ENCODE peak calls at places on chromosomes 5 and 9, in eight cellular contexts. E is foreskin keratinocyte; K is brain microvascular endothelial cell; R is fibroblast of lung; O is astrocyte; Q is transverse colon; Z is tibial artery; I is CD8-positive, alpha-beta memory T cell. Y is an unnamed sample.

GRCh38 chr5:91296691-91297143 is 86.4 kb downstream of the ARRDC3 start:
- DNase-seq in E (no peak), K (no peak), R (peak), O (peak), Q (no peak), Z (peak), I (no peak), Y (peak)

GRCh38 chr5:71887680-71888079 is 168.6 kb downstream of the CARTPT start:
- DNase-seq in E (peak), K (peak), R (peak), O (peak), Q (no peak), Z (no peak), I (no peak), Y (peak)

GRCh38 chr9:3804148-3804547 is 278.3 kb upstream of the RFX3 start:
- DNase-seq in E (no peak), K (no peak), R (no peak), O (no peak), Q (no peak), Z (no peak), I (no peak), Y (no peak)

GRCh38 chr9:36210722-36211121 is 20.0 kb downstream of the CLTA start:
- DNase-seq in E (no peak), K (no peak), R (no peak), O (no peak), Q (no peak), Z (no peak), I (no peak), Y (no peak)

GRCh38 chr9:112556497-112557085 is 70.0 kb downstream of the KIAA1958 start:
- DNase-seq in E (peak), K (peak), R (peak), O (peak), Q (no peak), Z (no peak), I (no peak), Y (peak)

GRCh38 chr9:136430591-136431234 is 8.9 kb downstream of the INPP5E start:
- DNase-seq in E (no peak), K (no peak), R (no peak), O (no peak), Q (no peak), Z (no peak), I (no peak), Y (no peak)

GRCh38 chr9:91736311-91736710 is 213.7 kb downstream of the ROR2 start:
- DNase-seq in E (no peak), K (no peak), R (no peak), O (no peak), Q (no peak), Z (no peak), I (no peak), Y (no peak)

GRCh38 chr9:19181002-19181401 is 49.5 kb upstream of the DENND4C start:
- DNase-seq in E (no peak), K (no peak), R (no peak), O (no peak), Q (peak), Z (no peak), I (no peak), Y (no peak)

GRCh38 chr5:109468737-109469420 is 59.1 kb upstream of the PJA2 start:
- DNase-seq in E (peak), K (peak), R (peak), O (peak), Q (peak), Z (peak), I (peak), Y (peak)

GRCh38 chr9:71858102-71858798 is 52.7 kb downstream of the ABHD17B start:
- DNase-seq in E (no peak), K (no peak), R (no peak), O (no peak), Q (no peak), Z (no peak), I (no peak), Y (no peak)

GRCh38 chr9:71854811-71855210 is 56.2 kb downstream of the ABHD17B start:
- DNase-seq in E (no peak), K (no peak), R (no peak), O (no peak), Q (no peak), Z (no peak), I (no peak), Y (no peak)

GRCh38 chr9:71857159-71857558 is 53.8 kb downstream of the ABHD17B start:
- DNase-seq in E (no peak), K (no peak), R (no peak), O (no peak), Q (no peak), Z (no peak), I (no peak), Y (no peak)

GRCh38 chr9:71850996-71851395 is 60.0 kb downstream of the ABHD17B start:
- DNase-seq in E (no peak), K (no peak), R (no peak), O (no peak), Q (no peak), Z (no peak), I (no peak), Y (no peak)

GRCh38 chr9:71853084-71853483 is 57.9 kb downstream of the ABHD17B start:
- DNase-seq in E (no peak), K (no peak), R (no peak), O (no peak), Q (no peak), Z (no peak), I (no peak), Y (no peak)
- H3K27ac ChIP-seq in E (no peak), K (no peak), R (no peak), O (no peak), Q (no peak), Z (no peak), I (no peak), Y (no peak)

GRCh38 chr9:98318041-98318790 is 62.8 kb upstream of the TBC1D2 start:
- DNase-seq in E (no peak), K (no peak), R (no peak), O (no peak), Q (no peak), Z (no peak), I (no peak), Y (no peak)

GRCh38 chr9:98316445-98317133 is 61.1 kb upstream of the TBC1D2 start:
- DNase-seq in E (no peak), K (no peak), R (no peak), O (no peak), Q (no peak), Z (no peak), I (no peak), Y (no peak)

GRCh38 chr9:98315551-98316060 is 60.2 kb upstream of the TBC1D2 start:
- DNase-seq in E (peak), K (peak), R (peak), O (peak), Q (peak), Z (peak), I (peak), Y (peak)

GRCh38 chr9:98318834-98319478 is 63.5 kb upstream of the TBC1D2 start:
- DNase-seq in E (no peak), K (peak), R (peak), O (peak), Q (no peak), Z (no peak), I (no peak), Y (no peak)

GRCh38 chr9:98317134-98317857 is 61.8 kb upstream of the TBC1D2 start:
- DNase-seq in E (peak), K (peak), R (peak), O (peak), Q (no peak), Z (no peak), I (no peak), Y (no peak)
- H3K27ac ChIP-seq in E (no peak), K (peak), R (no peak), O (peak), Q (no peak), Z (no peak), I (no peak), Y (no peak)

GRCh38 chr9:10566853-10567252 is 45.9 kb downstream of the PTPRD start:
- DNase-seq in E (no peak), K (no peak), R (no peak), O (no peak), Q (no peak), Z (no peak), I (no peak), Y (no peak)

DNA sequence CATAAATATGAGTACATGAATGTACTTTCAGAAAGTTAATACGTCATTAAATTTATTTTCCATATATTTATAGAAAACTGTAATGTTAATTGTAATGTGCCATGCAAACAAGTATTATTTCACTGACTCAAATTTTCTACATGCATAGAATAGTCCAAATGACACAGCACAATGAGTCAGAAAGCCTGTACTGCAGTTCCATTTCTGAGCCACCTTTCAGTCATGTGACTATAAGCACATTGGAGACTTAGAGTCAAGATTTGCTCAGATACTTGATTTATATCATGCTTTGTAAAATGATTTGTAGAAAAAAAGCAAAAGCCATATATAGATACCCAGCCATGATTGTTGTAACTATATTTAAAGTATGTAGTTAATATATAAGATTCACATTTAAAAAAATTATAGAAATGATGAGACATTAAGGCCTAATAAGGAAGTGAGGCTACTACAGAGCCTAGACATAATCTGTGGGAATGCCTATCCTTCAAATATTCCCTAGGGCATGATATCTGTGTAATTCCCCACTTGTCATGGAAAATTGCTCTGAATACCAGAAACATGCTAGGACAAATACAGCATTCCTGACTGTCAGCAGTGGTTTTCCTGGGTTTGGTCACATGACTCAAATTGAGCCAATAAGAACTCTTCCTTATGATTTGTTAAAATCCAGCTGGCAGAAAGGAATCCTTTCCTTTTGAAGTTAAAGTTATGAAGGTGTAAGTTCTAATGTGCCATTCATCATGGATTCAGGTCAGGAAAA is 50.0 kb downstream of the PTPRD start:
- DNase-seq in E (peak), K (peak), R (peak), O (no peak), Q (no peak), Z (no peak), I (no peak), Y (peak)
- H3K27ac ChIP-seq in E (peak), K (peak), R (no peak), O (no peak), Q (no peak), Z (no peak), I (no peak), Y (no peak)

GRCh38 chr9:131595771-131596743 is 50.7 kb downstream of the PRRT1B start:
- DNase-seq in E (no peak), K (no peak), R (no peak), O (no peak), Q (no peak), Z (no peak), I (no peak), Y (no peak)
- H3K27ac ChIP-seq in E (no peak), K (no peak), R (no peak), O (no peak), Q (no peak), Z (no peak), I (peak), Y (peak)

GRCh38 chr9:124871156-124871561 is 9.2 kb downstream of the ARPC5L start:
- DNase-seq in E (no peak), K (no peak), R (no peak), O (no peak), Q (no peak), Z (no peak), I (no peak), Y (no peak)

GRCh38 chr9:124868511-124869465 is 6.9 kb downstream of the ARPC5L start:
- DNase-seq in E (peak), K (peak), R (peak), O (peak), Q (peak), Z (peak), I (peak), Y (peak)

GRCh38 chr9:124869466-124869985 is 7.6 kb downstream of the ARPC5L start:
- DNase-seq in E (no peak), K (no peak), R (peak), O (no peak), Q (peak), Z (no peak), I (peak), Y (peak)

GRCh38 chr9:124869986-124870560 is 8.1 kb downstream of the ARPC5L start:
- DNase-seq in E (no peak), K (peak), R (peak), O (no peak), Q (peak), Z (no peak), I (peak), Y (no peak)

GRCh38 chr9:124870723-124871122 is 8.8 kb downstream of the ARPC5L start:
- DNase-seq in E (no peak), K (no peak), R (no peak), O (no peak), Q (no peak), Z (no peak), I (no peak), Y (no peak)
- H3K27ac ChIP-seq in E (peak), K (no peak), R (peak), O (peak), Q (peak), Z (peak), I (peak), Y (peak)

GRCh38 chr9:105921057-105921721 is 226.8 kb downstream of the TMEM38B start:
- DNase-seq in E (no peak), K (peak), R (peak), O (peak), Q (no peak), Z (no peak), I (no peak), Y (no peak)
- H3K27ac ChIP-seq in E (no peak), K (peak), R (no peak), O (no peak), Q (no peak), Z (no peak), I (no peak), Y (no peak)

GRCh38 chr5:55896238-55896637 is 45.1 kb downstream of the IL31RA start:
- DNase-seq in E (no peak), K (no peak), R (no peak), O (no peak), Q (no peak), Z (no peak), I (no peak), Y (no peak)
- H3K27ac ChIP-seq in E (no peak), K (no peak), R (no peak), O (no peak), Q (no peak), Z (no peak), I (no peak), Y (no peak)

DNA sequence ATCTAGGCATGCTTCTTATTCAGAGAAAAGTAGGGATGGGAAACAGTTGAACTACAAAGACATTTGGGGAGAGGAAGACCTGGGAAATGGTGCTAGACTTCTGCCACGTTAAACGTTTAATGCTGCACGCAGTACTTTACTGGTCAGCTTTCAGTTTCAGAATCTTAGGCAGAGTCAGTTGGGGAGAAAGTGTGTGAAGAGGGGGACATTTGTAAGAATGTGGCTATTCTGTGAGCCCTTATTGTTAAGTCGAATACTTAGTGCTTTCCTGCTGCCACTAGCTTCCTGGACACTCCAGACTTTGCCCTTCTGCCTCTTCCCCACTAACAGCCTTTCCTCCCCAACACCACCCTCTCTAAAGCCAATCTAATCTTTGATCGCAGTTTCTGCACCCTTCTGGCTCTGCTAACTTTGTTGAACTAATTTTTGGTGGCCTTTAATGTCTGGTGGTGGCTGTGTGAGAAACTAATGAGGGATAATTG is 6.1 kb downstream of the CYSTM1 start:
- DNase-seq in E (no peak), K (no peak), R (no peak), O (no peak), Q (peak), Z (no peak), I (no peak), Y (no peak)
- H3K27ac ChIP-seq in E (no peak), K (no peak), R (peak), O (no peak), Q (peak), Z (no peak), I (peak), Y (no peak)

DNA sequence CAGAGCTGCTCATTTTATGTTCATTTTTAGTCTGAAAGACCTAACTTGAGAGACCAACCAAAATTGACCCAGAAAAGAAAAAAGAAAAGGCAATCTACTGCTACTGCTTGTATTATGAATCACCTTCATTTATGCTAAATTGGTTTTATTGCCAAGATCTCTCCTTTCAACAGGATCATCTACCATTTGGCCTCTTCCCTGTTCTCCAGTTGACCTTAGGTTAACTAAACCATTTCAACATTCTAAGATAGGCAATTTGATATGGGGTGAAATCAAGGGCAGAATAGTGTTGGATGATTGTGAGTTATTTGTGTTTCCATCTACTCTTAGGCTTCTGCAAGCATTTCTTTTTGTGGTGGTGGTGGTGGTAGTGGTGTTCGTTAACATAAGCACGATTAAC is 48.3 kb upstream of the POU4F3 start:
- DNase-seq in E (no peak), K (no peak), R (peak), O (peak), Q (no peak), Z (no peak), I (no peak), Y (no peak)
- H3K27ac ChIP-seq in E (no peak), K (no peak), R (no peak), O (no peak), Q (no peak), Z (no peak), I (no peak), Y (no peak)

Y was measured in RWPE1.